ENCODE peak calls at places on chromosome 4, in ten cellular contexts. L, U, M, J, I, P, Z, V, E and N are unnamed samples.

GRCh38 chr4:119118397-119118796 is 17.2 kb upstream of the MYOZ2 start:
- DNase-seq in U (no peak), L (no peak), I (no peak), M (no peak), E (no peak), Z (peak; percentile 31), P (no peak), V (no peak), J (no peak), N (peak; percentile 66)

GRCh38 chr4:111601671-111602070 is 543.6 kb upstream of the FAM241A start:
- DNase-seq in L (no peak), E (no peak), Z (no peak), J (no peak), I (no peak), V (no peak), M (no peak), P (no peak), U (no peak), N (no peak)

GRCh38 chr4:8838296-8838695 is 33.3 kb downstream of the HMX1 start:
- DNase-seq in J (no peak), V (no peak), U (no peak), M (no peak), L (no peak), Z (no peak), P (no peak), I (no peak), E (no peak), N (no peak)

GRCh38 chr4:83285022-83285387 is 407 bp upstream of the COQ2 start:
- DNase-seq in M (peak; percentile 50), E (peak; percentile 41), V (peak; percentile 10), P (no peak), U (peak; percentile 25), L (no peak), I (peak; percentile 7), Z (peak; percentile 41), J (peak; percentile 19), N (no peak)

GRCh38 chr4:121696140-121696640 is 590 bp downstream of the ANXA5 start:
- DNase-seq in P (peak; percentile 72), I (peak; percentile 49), Z (peak; percentile 79), M (peak; percentile 82), V (no peak), L (peak; percentile 77), E (peak; percentile 66), U (peak; percentile 77), J (peak; percentile 59), N (no peak)

GRCh38 chr4:26368685-26369084 is 47.9 kb downstream of the RBPJ start:
- DNase-seq in U (no peak), E (no peak), P (no peak), L (no peak), I (no peak), J (no peak), M (peak; percentile 20), Z (no peak), V (no peak), N (no peak)

GRCh38 chr4:105022811-105023667 is 123.6 kb upstream of the TET2 start:
- DNase-seq in J (no peak), I (no peak), L (no peak), P (no peak), V (no peak), E (no peak), U (no peak), M (peak; percentile 67), Z (peak; percentile 87), N (peak; percentile 55)

GRCh38 chr4:169311643-169312365 is 41.0 kb upstream of the SH3RF1 start:
- DNase-seq in P (no peak), J (peak; percentile 73), Z (no peak), I (peak; percentile 51), V (peak; percentile 36), M (peak; percentile 64), E (no peak), L (no peak), U (no peak), N (no peak)

GRCh38 chr4:105433421-105433820 is 40.4 kb downstream of the PPA2 start:
- DNase-seq in M (no peak), I (no peak), V (no peak), Z (no peak), P (no peak), E (no peak), L (no peak), U (no peak), J (no peak), N (no peak)

GRCh38 chr4:113707013-113707412 is 54.5 kb downstream of the CAMK2D start:
- DNase-seq in M (peak; percentile 37), U (no peak), I (no peak), L (no peak), V (no peak), Z (peak; percentile 57), J (no peak), E (no peak), P (no peak), N (peak; percentile 14)

GRCh38 chr4:85591361-85592098 is 116.6 kb downstream of the ARHGAP24 start:
- DNase-seq in J (no peak), L (no peak), E (no peak), P (no peak), M (peak; percentile 17), I (no peak), V (no peak), Z (no peak), U (no peak), N (no peak)

GRCh38 chr4:158314756-158315487 is 104.6 kb downstream of the TMEM144 start:
- DNase-seq in V (no peak), E (no peak), U (no peak), P (no peak), Z (peak; percentile 97), I (no peak), J (peak; percentile 86), M (peak; percentile 92), L (no peak), N (peak; percentile 92)

GRCh38 chr4:6538111-6538510 is 36.9 kb upstream of the MAN2B2 start:
- DNase-seq in Z (no peak), V (no peak), I (no peak), J (no peak), L (no peak), U (no peak), M (no peak), E (no peak), P (no peak), N (no peak)

GRCh38 chr4:47418147-47418546 is 45.4 kb downstream of the COMMD8 start:
- DNase-seq in Z (no peak), E (no peak), M (no peak), L (no peak), P (no peak), U (no peak), V (no peak), I (no peak), J (no peak), N (no peak)

GRCh38 chr4:114613579-114613978 is 15.0 kb downstream of the UGT8 start:
- DNase-seq in I (no peak), L (no peak), J (no peak), V (no peak), Z (no peak), P (no peak), M (no peak), E (no peak), U (no peak), N (no peak)

GRCh38 chr4:108143515-108143914 is 25.2 kb downstream of the LEF1 start:
- DNase-seq in U (no peak), Z (no peak), E (peak; percentile 29), L (no peak), V (no peak), M (no peak), I (no peak), P (no peak), J (no peak), N (no peak)

GRCh38 chr4:176034498-176034897 is 31.1 kb upstream of the WDR17 start:
- DNase-seq in Z (peak; percentile 33), I (peak; percentile 14), E (no peak), U (peak; percentile 16), L (no peak), P (no peak), V (peak; percentile 6), J (no peak), M (peak; percentile 26), N (peak; percentile 10)

GRCh38 chr4:81527115-81527514 is 55.4 kb upstream of the RASGEF1B start:
- DNase-seq in U (no peak), Z (no peak), J (no peak), P (no peak), V (no peak), E (no peak), I (no peak), M (no peak), L (no peak), N (no peak)

GRCh38 chr4:127604949-127605709 is 27.6 kb upstream of the INTU start:
- DNase-seq in V (peak; percentile 42), Z (peak; percentile 12), I (no peak), J (no peak), U (no peak), P (no peak), E (no peak), M (peak; percentile 36), L (no peak), N (no peak)

GRCh38 chr4:153521995-153522799 is 56.0 kb downstream of the TMEM131L start:
- DNase-seq in E (peak; percentile 82), Z (no peak), P (peak; percentile 61), V (no peak), U (no peak), I (no peak), L (peak; percentile 78), J (no peak), M (no peak), N (no peak)

GRCh38 chr4:184826315-184827266 is 823 bp upstream of the ACSL1 start:
- DNase-seq in I (no peak), P (peak; percentile 82), Z (no peak), L (no peak), E (peak; percentile 68), M (no peak), J (no peak), U (no peak), V (no peak), N (no peak)

GRCh38 chr4:37770016-37770415 is 56.5 kb upstream of the PGM2 start:
- DNase-seq in J (peak; percentile 38), P (no peak), Z (peak; percentile 89), L (no peak), E (no peak), U (no peak), I (no peak), V (no peak), M (peak; percentile 30), N (peak; percentile 24)

GRCh38 chr4:88706574-88706973 is 8.9 kb upstream of the NAP1L5 start:
- DNase-seq in J (peak; percentile 62), L (no peak), E (no peak), I (peak; percentile 23), P (no peak), V (peak; percentile 59), M (peak; percentile 55), U (no peak), Z (peak; percentile 58), N (peak; percentile 28)

GRCh38 chr4:19614171-19614570 is 637.5 kb upstream of the SLIT2 start:
- DNase-seq in P (no peak), E (no peak), V (no peak), I (no peak), Z (peak; percentile 25), J (no peak), U (no peak), M (no peak), L (no peak), N (no peak)

GRCh38 chr4:56976283-56976877 is 1.0 kb downstream of the NOA1 start:
- DNase-seq in E (peak; percentile 16), P (no peak), V (no peak), I (no peak), J (no peak), L (peak; percentile 58), U (no peak), M (peak; percentile 17), Z (no peak), N (no peak)

GRCh38 chr4:107283587-107284559 is 247.8 kb upstream of the DKK2 start:
- DNase-seq in L (no peak), V (no peak), U (no peak), E (no peak), M (peak; percentile 94), J (peak; percentile 90), Z (peak; percentile 97), P (no peak), I (no peak), N (peak; percentile 94)